ENCODE peak calls at places on chromosomes 2 and 18, in nine cellular contexts. One of them, this sample, is unnamed.

GRCh38 chr2:95351080-95351915 is 51.2 kb upstream of the FAHD2A start:
- DNase-seq in hepatocyte: no peak
- DNase-seq in CD8-positive, alpha-beta memory T cell: no peak
- DNase-seq in breast epithelium: peak; percentile 33
- DNase-seq in esophagus muscularis mucosa: no peak
- DNase-seq in spleen: peak; percentile 55
- DNase-seq in small intestine: no peak
- DNase-seq in GM06990: no peak
- DNase-seq in mesenchymal stem cell: no peak
- DNase-seq in this sample: no peak

GRCh38 chr2:44212301-44212700 is 43.6 kb downstream of the PPM1B start:
- DNase-seq in esophagus muscularis mucosa: no peak
- DNase-seq in mesenchymal stem cell: no peak
- DNase-seq in hepatocyte: no peak
- DNase-seq in breast epithelium: no peak
- DNase-seq in GM06990: no peak
- DNase-seq in CD8-positive, alpha-beta memory T cell: no peak
- DNase-seq in small intestine: no peak
- DNase-seq in spleen: no peak
- DNase-seq in this sample: no peak

GRCh38 chr2:23622966-23623665 is 238.1 kb downstream of the KLHL29 start:
- DNase-seq in hepatocyte: no peak
- DNase-seq in mesenchymal stem cell: no peak
- DNase-seq in GM06990: no peak
- DNase-seq in CD8-positive, alpha-beta memory T cell: no peak
- DNase-seq in small intestine: no peak
- DNase-seq in esophagus muscularis mucosa: no peak
- DNase-seq in breast epithelium: no peak
- DNase-seq in spleen: peak; percentile 56
- DNase-seq in this sample: no peak

GRCh38 chr2:143513081-143513480 is 383.9 kb downstream of the ARHGAP15 start:
- DNase-seq in mesenchymal stem cell: peak; percentile 74
- DNase-seq in hepatocyte: peak; percentile 60
- DNase-seq in small intestine: peak; percentile 1
- DNase-seq in esophagus muscularis mucosa: no peak
- DNase-seq in GM06990: no peak
- DNase-seq in breast epithelium: no peak
- DNase-seq in CD8-positive, alpha-beta memory T cell: no peak
- DNase-seq in spleen: no peak
- DNase-seq in this sample: peak; percentile 76

GRCh38 chr2:112045446-112046014 is 9.5 kb upstream of the TMEM87B start:
- DNase-seq in CD8-positive, alpha-beta memory T cell: no peak
- DNase-seq in spleen: no peak
- DNase-seq in breast epithelium: no peak
- DNase-seq in mesenchymal stem cell: no peak
- DNase-seq in esophagus muscularis mucosa: no peak
- DNase-seq in small intestine: no peak
- DNase-seq in hepatocyte: no peak
- DNase-seq in GM06990: no peak
- DNase-seq in this sample: no peak

GRCh38 chr2:55133467-55134315 is 83.4 kb upstream of the RTN4 start:
- DNase-seq in CD8-positive, alpha-beta memory T cell: peak; percentile 72
- DNase-seq in esophagus muscularis mucosa: no peak
- DNase-seq in GM06990: peak; percentile 66
- DNase-seq in mesenchymal stem cell: peak; percentile 100
- DNase-seq in small intestine: peak; percentile 78
- DNase-seq in spleen: no peak
- DNase-seq in hepatocyte: peak; percentile 77
- DNase-seq in breast epithelium: no peak
- DNase-seq in this sample: peak; percentile 97

GRCh38 chr2:142875642-142876041 is 1.8 kb upstream of the KYNU start:
- DNase-seq in GM06990: no peak
- DNase-seq in small intestine: no peak
- DNase-seq in breast epithelium: no peak
- DNase-seq in CD8-positive, alpha-beta memory T cell: no peak
- DNase-seq in hepatocyte: no peak
- DNase-seq in spleen: no peak
- DNase-seq in mesenchymal stem cell: no peak
- DNase-seq in esophagus muscularis mucosa: no peak
- DNase-seq in this sample: no peak

GRCh38 chr2:216327447-216327846 is 44.8 kb downstream of the MARCHF4 start:
- DNase-seq in small intestine: no peak
- DNase-seq in spleen: no peak
- DNase-seq in breast epithelium: no peak
- DNase-seq in GM06990: no peak
- DNase-seq in mesenchymal stem cell: peak; percentile 47
- DNase-seq in hepatocyte: no peak
- DNase-seq in esophagus muscularis mucosa: no peak
- DNase-seq in CD8-positive, alpha-beta memory T cell: no peak
- DNase-seq in this sample: no peak

GRCh38 chr18:76805221-76805620 is 17.1 kb upstream of the ZNF236 start:
- DNase-seq in GM06990: no peak
- DNase-seq in mesenchymal stem cell: peak; percentile 50
- DNase-seq in CD8-positive, alpha-beta memory T cell: no peak
- DNase-seq in small intestine: peak; percentile 9
- DNase-seq in spleen: no peak
- DNase-seq in esophagus muscularis mucosa: no peak
- DNase-seq in breast epithelium: no peak
- DNase-seq in hepatocyte: no peak
- DNase-seq in this sample: no peak

GRCh38 chr2:186309901-186310300 is 176.2 kb upstream of the ZC3H15 start:
- DNase-seq in esophagus muscularis mucosa: no peak
- DNase-seq in CD8-positive, alpha-beta memory T cell: no peak
- DNase-seq in spleen: no peak
- DNase-seq in GM06990: no peak
- DNase-seq in breast epithelium: no peak
- DNase-seq in mesenchymal stem cell: peak; percentile 5
- DNase-seq in small intestine: no peak
- DNase-seq in hepatocyte: peak; percentile 8
- DNase-seq in this sample: no peak

DNA sequence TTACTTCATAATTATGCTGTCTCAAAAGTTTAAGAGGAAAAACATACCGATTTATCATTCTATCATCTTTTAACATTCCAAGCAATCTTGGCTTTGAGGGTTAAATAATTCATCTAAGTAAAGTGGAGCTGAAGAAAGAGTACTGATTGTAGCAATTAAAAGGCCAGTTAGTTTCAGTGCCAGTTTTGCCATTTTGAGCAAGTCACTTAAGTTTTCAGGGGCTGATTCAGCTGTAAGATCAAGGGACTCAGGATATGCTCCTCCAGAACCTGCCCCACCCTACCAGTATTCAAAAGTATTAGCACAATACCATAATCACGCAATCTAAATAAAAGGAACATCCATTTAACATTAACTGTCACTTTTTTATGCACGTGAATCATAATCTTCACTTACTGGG is 1.9 kb downstream of the SS18 start:
- DNase-seq in esophagus muscularis mucosa: no peak
- DNase-seq in CD8-positive, alpha-beta memory T cell: no peak
- DNase-seq in GM06990: no peak
- DNase-seq in spleen: no peak
- DNase-seq in mesenchymal stem cell: no peak
- DNase-seq in hepatocyte: no peak
- DNase-seq in breast epithelium: no peak
- DNase-seq in small intestine: no peak
- DNase-seq in this sample: no peak
- H3K4me3 ChIP-seq in esophagus muscularis mucosa: peak overlapping the region; percentile 85
- H3K4me3 ChIP-seq in CD8-positive, alpha-beta memory T cell: peak overlapping the region; percentile 75
- H3K4me3 ChIP-seq in GM06990: peak overlapping the region; percentile 90
- H3K4me3 ChIP-seq in spleen: peak overlapping the region; percentile 97
- H3K4me3 ChIP-seq in mesenchymal stem cell: no peak overlapping the region
- H3K4me3 ChIP-seq in hepatocyte: peak overlapping the region; percentile 95
- H3K4me3 ChIP-seq in breast epithelium: peak overlapping the region; percentile 96
- H3K4me3 ChIP-seq in small intestine: no peak overlapping the region
- H3K4me3 ChIP-seq in this sample: peak overlapping the region; percentile 89

GRCh38 chr2:157419031-157419580 is 24.8 kb downstream of the CYTIP start:
- DNase-seq in CD8-positive, alpha-beta memory T cell: no peak
- DNase-seq in esophagus muscularis mucosa: no peak
- DNase-seq in hepatocyte: no peak
- DNase-seq in mesenchymal stem cell: no peak
- DNase-seq in breast epithelium: no peak
- DNase-seq in small intestine: no peak
- DNase-seq in GM06990: no peak
- DNase-seq in spleen: peak; percentile 72
- DNase-seq in this sample: no peak

GRCh38 chr2:157421377-157421944 is 22.4 kb downstream of the CYTIP start:
- DNase-seq in CD8-positive, alpha-beta memory T cell: no peak
- DNase-seq in small intestine: no peak
- DNase-seq in hepatocyte: no peak
- DNase-seq in mesenchymal stem cell: no peak
- DNase-seq in spleen: no peak
- DNase-seq in esophagus muscularis mucosa: no peak
- DNase-seq in GM06990: no peak
- DNase-seq in breast epithelium: no peak
- DNase-seq in this sample: no peak

GRCh38 chr2:157418215-157418614 is 25.7 kb downstream of the CYTIP start:
- DNase-seq in GM06990: no peak
- DNase-seq in CD8-positive, alpha-beta memory T cell: peak; percentile 76
- DNase-seq in mesenchymal stem cell: no peak
- DNase-seq in small intestine: peak; percentile 56
- DNase-seq in spleen: no peak
- DNase-seq in breast epithelium: no peak
- DNase-seq in esophagus muscularis mucosa: no peak
- DNase-seq in hepatocyte: no peak
- DNase-seq in this sample: no peak

GRCh38 chr2:157421964-157422363 is 21.9 kb downstream of the CYTIP start:
- DNase-seq in esophagus muscularis mucosa: no peak
- DNase-seq in GM06990: no peak
- DNase-seq in CD8-positive, alpha-beta memory T cell: no peak
- DNase-seq in spleen: peak; percentile 62
- DNase-seq in breast epithelium: no peak
- DNase-seq in hepatocyte: no peak
- DNase-seq in mesenchymal stem cell: no peak
- DNase-seq in small intestine: no peak
- DNase-seq in this sample: no peak

DNA sequence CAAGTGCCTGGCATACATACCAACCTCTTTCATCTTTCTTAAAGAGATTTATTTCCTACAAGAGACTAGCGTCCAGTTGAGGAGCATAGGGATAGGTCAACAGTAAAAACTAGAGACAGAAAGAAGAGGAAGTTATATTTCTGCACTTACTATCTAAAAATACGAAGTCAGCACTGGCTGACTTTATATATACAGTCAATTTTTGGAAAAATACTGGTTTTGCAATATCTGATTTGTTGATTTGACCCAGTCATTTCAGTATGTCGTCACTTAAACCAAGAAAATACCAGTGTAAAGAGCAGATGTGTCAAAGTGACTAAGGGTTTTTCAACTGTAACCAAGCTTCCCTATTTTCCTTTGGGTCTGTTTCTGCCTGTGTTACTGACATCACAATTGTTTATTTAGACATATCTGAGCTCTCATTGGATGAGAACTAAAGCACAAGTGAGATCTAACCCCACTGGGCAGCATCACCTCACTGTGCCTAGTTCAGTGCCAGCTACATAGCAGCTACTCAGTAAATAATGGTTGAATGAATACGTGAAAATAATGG is 23.0 kb downstream of the CYTIP start:
- DNase-seq in small intestine: no peak
- DNase-seq in hepatocyte: no peak
- DNase-seq in esophagus muscularis mucosa: no peak
- DNase-seq in GM06990: no peak
- DNase-seq in mesenchymal stem cell: peak; percentile 86
- DNase-seq in spleen: peak; percentile 34
- DNase-seq in breast epithelium: no peak
- DNase-seq in CD8-positive, alpha-beta memory T cell: no peak
- DNase-seq in this sample: no peak
- H3K36me3 ChIP-seq in small intestine: peaks cover 1% of the 10 kb centered on the region
- H3K36me3 ChIP-seq in hepatocyte: no peaks in the 10 kb centered on the region
- H3K36me3 ChIP-seq in esophagus muscularis mucosa: no peaks in the 10 kb centered on the region
- H3K36me3 ChIP-seq in GM06990: peaks cover 19% of the 10 kb centered on the region
- H3K36me3 ChIP-seq in mesenchymal stem cell: no peaks in the 10 kb centered on the region
- H3K36me3 ChIP-seq in spleen: peaks cover 30% of the 10 kb centered on the region
- H3K36me3 ChIP-seq in breast epithelium: no peaks in the 10 kb centered on the region
- H3K36me3 ChIP-seq in CD8-positive, alpha-beta memory T cell: peaks cover 68% of the 10 kb centered on the region
- H3K36me3 ChIP-seq in this sample: no peaks in the 10 kb centered on the region

GRCh38 chr18:58788971-58789797 is 75.5 kb upstream of the ZNF532 start:
- DNase-seq in breast epithelium: no peak
- DNase-seq in CD8-positive, alpha-beta memory T cell: no peak
- DNase-seq in mesenchymal stem cell: peak; percentile 92
- DNase-seq in spleen: no peak
- DNase-seq in small intestine: no peak
- DNase-seq in hepatocyte: peak; percentile 59
- DNase-seq in GM06990: no peak
- DNase-seq in esophagus muscularis mucosa: no peak
- DNase-seq in this sample: no peak

GRCh38 chr18:58788470-58788869 is 76.2 kb upstream of the ZNF532 start:
- DNase-seq in CD8-positive, alpha-beta memory T cell: no peak
- DNase-seq in hepatocyte: no peak
- DNase-seq in breast epithelium: no peak
- DNase-seq in small intestine: no peak
- DNase-seq in GM06990: no peak
- DNase-seq in spleen: no peak
- DNase-seq in mesenchymal stem cell: no peak
- DNase-seq in esophagus muscularis mucosa: no peak
- DNase-seq in this sample: no peak

GRCh38 chr18:58793361-58793760 is 71.3 kb upstream of the ZNF532 start:
- DNase-seq in CD8-positive, alpha-beta memory T cell: no peak
- DNase-seq in GM06990: no peak
- DNase-seq in small intestine: no peak
- DNase-seq in mesenchymal stem cell: peak; percentile 83
- DNase-seq in breast epithelium: no peak
- DNase-seq in hepatocyte: no peak
- DNase-seq in esophagus muscularis mucosa: no peak
- DNase-seq in spleen: no peak
- DNase-seq in this sample: no peak

GRCh38 chr18:58789856-58790255 is 74.8 kb upstream of the ZNF532 start:
- DNase-seq in spleen: no peak
- DNase-seq in CD8-positive, alpha-beta memory T cell: no peak
- DNase-seq in GM06990: no peak
- DNase-seq in esophagus muscularis mucosa: no peak
- DNase-seq in hepatocyte: no peak
- DNase-seq in small intestine: no peak
- DNase-seq in mesenchymal stem cell: peak; percentile 67
- DNase-seq in breast epithelium: no peak
- DNase-seq in this sample: no peak

DNA sequence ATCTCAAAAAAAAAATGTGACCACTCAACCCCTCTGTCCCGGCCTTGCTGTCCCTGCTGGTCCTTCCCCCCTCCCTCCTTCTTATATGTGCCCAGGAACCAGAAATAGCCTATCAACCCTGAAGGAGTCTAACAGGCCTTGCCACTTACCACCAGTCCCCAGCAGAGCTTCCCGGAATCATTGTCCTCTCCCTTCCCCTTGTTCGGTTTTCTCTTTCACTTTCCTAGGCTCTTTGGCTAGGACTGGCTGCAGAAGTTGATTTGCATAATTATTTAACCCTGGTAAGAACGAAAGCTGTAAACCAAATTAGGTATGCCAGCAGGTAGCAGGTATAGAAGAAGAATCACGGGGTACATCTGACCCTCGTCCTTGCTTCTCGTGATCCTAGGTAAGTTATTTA is 72.6 kb upstream of the ZNF532 start:
- DNase-seq in CD8-positive, alpha-beta memory T cell: no peak
- DNase-seq in small intestine: peak; percentile 33
- DNase-seq in hepatocyte: no peak
- DNase-seq in spleen: no peak
- DNase-seq in esophagus muscularis mucosa: no peak
- DNase-seq in GM06990: peak; percentile 35
- DNase-seq in breast epithelium: no peak
- DNase-seq in mesenchymal stem cell: no peak
- DNase-seq in this sample: no peak
- H3K4me3 ChIP-seq in CD8-positive, alpha-beta memory T cell: no peak overlapping the region
- H3K4me3 ChIP-seq in small intestine: no peak overlapping the region
- H3K4me3 ChIP-seq in hepatocyte: no peak overlapping the region
- H3K4me3 ChIP-seq in spleen: peak overlapping the region; percentile 43
- H3K4me3 ChIP-seq in esophagus muscularis mucosa: no peak overlapping the region
- H3K4me3 ChIP-seq in GM06990: no peak overlapping the region
- H3K4me3 ChIP-seq in breast epithelium: no peak overlapping the region
- H3K4me3 ChIP-seq in mesenchymal stem cell: no peak overlapping the region
- H3K4me3 ChIP-seq in this sample: no peak overlapping the region

GRCh38 chr2:218281449-218281848 is 10.9 kb downstream of the TMBIM1 start:
- DNase-seq in mesenchymal stem cell: no peak
- DNase-seq in spleen: no peak
- DNase-seq in esophagus muscularis mucosa: no peak
- DNase-seq in breast epithelium: no peak
- DNase-seq in GM06990: no peak
- DNase-seq in small intestine: no peak
- DNase-seq in CD8-positive, alpha-beta memory T cell: no peak
- DNase-seq in hepatocyte: no peak
- DNase-seq in this sample: no peak
- H3K36me3 ChIP-seq in mesenchymal stem cell: peaks cover 67% of the 10 kb centered on the region
- H3K36me3 ChIP-seq in spleen: peaks cover 56% of the 10 kb centered on the region
- H3K36me3 ChIP-seq in esophagus muscularis mucosa: peaks cover 71% of the 10 kb centered on the region
- H3K36me3 ChIP-seq in breast epithelium: no peaks in the 10 kb centered on the region
- H3K36me3 ChIP-seq in GM06990: peaks cover 23% of the 10 kb centered on the region
- H3K36me3 ChIP-seq in small intestine: peaks cover 17% of the 10 kb centered on the region
- H3K36me3 ChIP-seq in CD8-positive, alpha-beta memory T cell: peaks cover 62% of the 10 kb centered on the region
- H3K36me3 ChIP-seq in hepatocyte: no peaks in the 10 kb centered on the region
- H3K36me3 ChIP-seq in this sample: no peaks in the 10 kb centered on the region